ENCODE peak calls at places on chromosomes 7 and 10, in five cellular contexts. P is H9, K is neuronal stem cell, B is mesenchymal stem cell, N is H1. V is an unnamed sample.

GRCh38 chr7:159063046-159063840 is 81.4 kb downstream of the VIPR2 start:
- DNase-seq in N (no peak), K (no peak), P (no peak), B (no peak), V (no peak)

GRCh38 chr7:129066290-129067131 is 11.6 kb upstream of the TNPO3 start:
- DNase-seq in B (peak), P (peak), K (no peak), N (no peak), V (peak)

GRCh38 chr10:43402880-43403452 is 6.0 kb downstream of the HNRNPF start:
- DNase-seq in P (no peak), K (no peak), N (no peak), B (no peak), V (no peak)

GRCh38 chr7:155193716-155194115 is 104.0 kb upstream of the INSIG1 start:
- DNase-seq in B (no peak), K (no peak), N (no peak), P (no peak), V (no peak)

GRCh38 chr7:31119249-31119648 is 67.1 kb downstream of the ADCYAP1R1 start:
- DNase-seq in P (no peak), K (no peak), B (no peak), N (no peak), V (no peak)

GRCh38 chr7:5701085-5701914 is 80.2 kb downstream of the RNF216 start:
- DNase-seq in K (no peak), B (peak), N (no peak), P (no peak), V (peak)

GRCh38 chr7:85102813-85103350 is 84.0 kb downstream of the SEMA3D start:
- DNase-seq in N (no peak), K (no peak), B (no peak), P (no peak), V (no peak)

GRCh38 chr7:150323682-150324365 is 479 bp upstream of the ACTR3C start:
- DNase-seq in N (no peak), B (no peak), K (no peak), P (no peak), V (peak)

GRCh38 chr10:84296071-84296981 is 32.1 kb upstream of the CCSER2 start:
- DNase-seq in B (peak), N (no peak), K (no peak), P (peak), V (peak)

GRCh38 chr7:134789967-134790685 is 10.7 kb downstream of the CALD1 start:
- DNase-seq in N (no peak), K (no peak), P (no peak), B (peak), V (peak)

GRCh38 chr10:43926875-43927406 is 278.3 kb upstream of the ZNF32 start:
- DNase-seq in N (no peak), B (no peak), P (no peak), K (no peak), V (no peak)

GRCh38 chr10:124050021-124051015 is 43.1 kb downstream of the CHST15 start:
- DNase-seq in K (no peak), N (no peak), B (no peak), P (no peak), V (no peak)

GRCh38 chr7:143279186-143280098 is 5.3 kb upstream of the TMEM139 start:
- DNase-seq in B (peak), N (no peak), K (peak), P (no peak), V (peak)

GRCh38 chr10:69677914-69678654 is 48.0 kb downstream of the FAM241B start:
- DNase-seq in N (no peak), B (no peak), P (no peak), K (no peak), V (no peak)

GRCh38 chr10:92972066-92972870 is 88.3 kb upstream of the CYP26C1 start:
- DNase-seq in N (no peak), K (no peak), B (peak), P (no peak), V (peak)

GRCh38 chr10:17412323-17412722 is 42.1 kb downstream of the ST8SIA6 start:
- DNase-seq in B (no peak), K (no peak), N (no peak), P (peak), V (no peak)

GRCh38 chr10:126937026-126937425 is 31.8 kb downstream of the DOCK1 start:
- DNase-seq in B (no peak), P (no peak), K (no peak), N (no peak), V (no peak)

GRCh38 chr7:37831214-37831613 is 17.2 kb upstream of the NME8 start:
- DNase-seq in N (no peak), P (no peak), K (no peak), B (no peak), V (no peak)

GRCh38 chr10:11884706-11885423 is 61.7 kb downstream of the PROSER2 start:
- DNase-seq in P (no peak), N (no peak), K (no peak), B (no peak), V (peak)

GRCh38 chr7:156160811-156161210 is 348.5 kb upstream of the SHH start:
- DNase-seq in N (peak), B (no peak), K (peak), P (peak), V (no peak)

GRCh38 chr10:110918269-110918632 is 729 bp downstream of the BBIP1 start:
- DNase-seq in N (peak), B (peak), K (no peak), P (peak), V (peak)

GRCh38 chr7:27179503-27180430 is 5.3 kb downstream of the HOXA11 start:
- DNase-seq in P (peak), B (peak), N (no peak), K (no peak), V (no peak)

GRCh38 chr10:114748270-114748669 is 73.3 kb upstream of the FHIP2A start:
- DNase-seq in B (no peak), K (no peak), N (no peak), P (no peak), V (no peak)

GRCh38 chr7:24703296-24703695 is 54.0 kb downstream of the GSDME start:
- DNase-seq in P (no peak), N (no peak), B (no peak), K (no peak), V (no peak)

DNA sequence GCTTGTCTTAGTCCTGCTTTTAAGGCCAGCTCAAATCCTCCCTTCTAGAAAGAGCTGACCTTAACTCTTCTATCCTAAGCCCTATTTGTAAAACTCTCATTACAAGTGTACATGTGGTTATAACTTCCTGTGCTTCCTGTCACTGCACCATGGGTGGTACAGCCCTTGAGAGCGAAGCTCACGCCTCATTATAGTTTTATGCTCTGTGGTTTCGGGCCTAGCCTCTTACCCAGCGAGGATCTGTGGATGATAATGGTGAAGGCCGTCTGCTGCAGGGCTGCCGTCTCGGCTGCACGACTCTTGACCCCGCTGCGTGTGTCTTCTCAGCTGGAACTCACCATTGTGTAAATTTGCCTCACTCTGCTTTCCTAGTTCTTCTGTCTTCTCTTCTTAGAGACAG is 74.6 kb downstream of the CUL1 start:
- DNase-seq in P (no peak), B (peak), K (no peak), N (no peak), V (no peak)
- H3K4me2 ChIP-seq in P (no peak), B (no peak), K (no peak), N (no peak), V (no peak)

GRCh38 chr10:5561704-5562645 is 37.2 kb downstream of the CALML3 start:
- DNase-seq in P (no peak), K (no peak), B (no peak), N (no peak), V (no peak)

GRCh38 chr10:5563237-5563961 is 38.6 kb downstream of the CALML3 start:
- DNase-seq in P (no peak), K (no peak), N (no peak), B (peak), V (no peak)

GRCh38 chr10:5559642-5560141 is 34.9 kb downstream of the CALML3 start:
- DNase-seq in N (no peak), K (no peak), B (peak), P (no peak), V (no peak)

GRCh38 chr10:5560142-5560843 is 35.5 kb downstream of the CALML3 start:
- DNase-seq in P (no peak), B (no peak), N (no peak), K (no peak), V (no peak)

GRCh38 chr10:5560844-5561703 is 36.3 kb downstream of the CALML3 start:
- DNase-seq in N (no peak), K (no peak), P (no peak), B (no peak), V (no peak)
- H4K8ac ChIP-seq in N (peak), K (no peak), P (no peak), B (no peak), V (peak)

DNA sequence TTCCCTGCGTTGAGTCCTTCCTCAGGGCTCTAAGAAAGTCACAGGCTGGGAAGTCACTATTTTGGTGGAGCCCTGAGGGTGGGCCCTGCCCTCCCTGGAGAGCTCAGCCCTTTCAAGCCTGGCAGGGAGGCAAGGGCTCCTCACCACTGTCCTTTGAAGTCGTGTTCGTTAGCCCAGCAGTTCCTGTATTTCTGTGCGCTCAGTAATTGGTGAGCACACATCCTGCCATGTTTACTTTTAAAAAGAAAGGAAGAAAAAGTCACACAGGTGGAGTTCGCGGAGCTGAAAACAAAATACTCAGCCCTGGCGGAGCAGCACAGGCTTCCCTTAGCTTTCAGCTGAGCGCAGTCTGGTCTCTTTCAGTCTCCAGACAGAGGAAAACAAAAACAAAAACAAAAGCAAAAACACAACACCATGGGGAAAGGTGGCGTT is 37.1 kb downstream of the PRKCQ start:
- DNase-seq in N (no peak), P (no peak), B (no peak), K (no peak), V (no peak)
- H2BK12ac ChIP-seq in N (no peak), P (no peak), B (no peak), K (no peak), V (no peak)

DNA sequence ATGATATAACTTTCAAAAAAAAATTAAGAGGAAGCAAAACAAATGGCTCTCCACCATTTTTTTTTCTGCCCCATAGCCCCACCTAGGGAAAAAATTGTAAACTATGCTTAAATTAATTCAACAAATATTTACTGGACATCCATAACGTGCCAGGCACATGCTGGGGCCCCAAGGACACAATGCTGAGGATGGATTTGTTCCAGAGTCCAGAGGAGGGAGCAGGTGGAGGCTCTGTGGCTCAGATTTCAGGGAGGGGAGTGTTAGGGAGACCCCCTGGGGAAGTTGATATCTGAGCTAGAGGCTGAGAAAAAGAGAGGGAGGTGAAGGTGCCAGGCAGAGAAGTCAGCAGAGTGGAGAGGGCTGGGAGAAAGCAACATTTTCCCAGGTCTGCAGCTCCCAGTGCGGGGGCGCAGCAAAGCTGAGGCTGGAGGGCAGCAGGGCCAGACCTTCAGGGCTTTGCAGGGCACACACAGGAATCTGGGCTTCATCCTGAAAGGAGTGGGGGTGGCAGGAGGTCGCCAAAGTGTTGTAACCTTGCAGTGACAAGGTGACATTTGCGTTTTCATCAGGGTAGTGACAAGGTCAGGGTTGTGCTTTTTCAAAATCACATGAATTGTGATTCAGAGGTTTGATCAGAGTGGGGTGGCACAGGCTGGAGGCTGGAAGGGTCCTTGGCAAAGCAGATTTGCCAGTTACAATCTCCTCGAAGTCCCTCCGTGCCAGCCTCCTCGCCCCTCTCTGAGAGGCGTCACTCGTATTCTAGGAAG is 261.6 kb downstream of the WDR11 start:
- DNase-seq in B (no peak), P (peak), N (no peak), K (no peak), V (no peak)
- H3K4me2 ChIP-seq in B (no peak), P (no peak), N (peak), K (no peak), V (no peak)

DNA sequence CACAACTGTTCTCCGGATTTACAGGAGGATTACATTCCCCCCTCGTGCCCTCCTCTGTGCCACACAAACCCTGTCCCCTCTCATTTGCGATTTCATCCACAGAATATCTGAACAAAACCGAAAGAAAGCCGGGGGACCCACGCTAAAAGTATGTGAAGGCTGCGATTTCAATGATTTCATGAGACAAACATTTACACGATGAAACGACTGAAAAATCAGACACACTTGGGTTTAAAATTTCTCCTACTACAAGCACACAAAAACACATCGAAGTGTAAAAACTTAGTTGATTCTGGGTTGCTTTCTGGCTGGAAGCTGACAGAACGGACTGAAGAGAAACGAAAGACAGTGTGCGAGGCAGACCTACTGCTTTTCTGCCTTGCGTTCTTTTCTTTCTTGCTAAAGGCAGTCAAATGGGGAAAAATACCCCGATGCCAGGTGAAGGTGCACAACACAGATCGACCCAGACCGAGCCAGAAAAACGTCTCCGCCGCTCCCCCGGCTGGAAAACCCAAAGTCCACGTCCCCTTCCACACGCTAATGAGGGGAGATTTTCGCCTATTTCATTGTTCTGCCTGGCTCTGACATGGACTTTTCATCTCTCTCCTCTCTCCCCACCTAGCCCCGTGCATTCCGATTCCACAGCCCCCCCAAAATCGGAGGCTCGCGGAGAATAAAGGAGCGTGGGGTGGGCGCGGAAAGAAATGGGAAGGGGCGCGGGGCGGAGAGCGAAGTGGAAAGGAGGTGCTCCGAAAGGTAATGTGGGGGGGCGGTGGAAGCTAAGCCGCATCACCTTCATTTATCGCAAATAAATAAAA is 1.1 kb downstream of the HIPK2 start:
- DNase-seq in N (no peak), K (peak), B (peak), P (no peak), V (peak)
- H4K8ac ChIP-seq in N (peak), K (no peak), B (peak), P (no peak), V (no peak)

DNA sequence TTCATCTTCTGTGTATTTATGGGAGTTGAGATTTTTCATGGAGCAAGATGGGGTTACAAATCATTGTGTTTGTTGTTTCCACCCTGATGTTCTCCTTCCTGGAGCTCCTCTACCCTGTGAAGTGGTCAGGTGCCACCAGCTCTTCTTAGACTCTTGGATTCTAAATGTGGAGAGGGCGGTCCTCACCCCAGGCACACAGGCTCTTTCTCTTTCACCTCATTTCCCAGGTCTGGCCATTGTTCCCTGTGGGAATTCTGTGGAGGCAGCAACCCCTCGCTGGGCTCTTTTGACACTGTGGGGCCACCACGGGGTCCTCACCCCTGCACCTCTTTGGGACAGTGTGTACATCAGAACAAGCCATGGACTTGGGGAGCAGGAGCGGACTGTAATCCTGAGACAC is 95.9 kb downstream of the TRRAP start:
- DNase-seq in P (no peak), B (no peak), K (no peak), N (no peak), V (no peak)
- H2BK12ac ChIP-seq in P (no peak), B (no peak), K (no peak), N (no peak), V (no peak)

DNA sequence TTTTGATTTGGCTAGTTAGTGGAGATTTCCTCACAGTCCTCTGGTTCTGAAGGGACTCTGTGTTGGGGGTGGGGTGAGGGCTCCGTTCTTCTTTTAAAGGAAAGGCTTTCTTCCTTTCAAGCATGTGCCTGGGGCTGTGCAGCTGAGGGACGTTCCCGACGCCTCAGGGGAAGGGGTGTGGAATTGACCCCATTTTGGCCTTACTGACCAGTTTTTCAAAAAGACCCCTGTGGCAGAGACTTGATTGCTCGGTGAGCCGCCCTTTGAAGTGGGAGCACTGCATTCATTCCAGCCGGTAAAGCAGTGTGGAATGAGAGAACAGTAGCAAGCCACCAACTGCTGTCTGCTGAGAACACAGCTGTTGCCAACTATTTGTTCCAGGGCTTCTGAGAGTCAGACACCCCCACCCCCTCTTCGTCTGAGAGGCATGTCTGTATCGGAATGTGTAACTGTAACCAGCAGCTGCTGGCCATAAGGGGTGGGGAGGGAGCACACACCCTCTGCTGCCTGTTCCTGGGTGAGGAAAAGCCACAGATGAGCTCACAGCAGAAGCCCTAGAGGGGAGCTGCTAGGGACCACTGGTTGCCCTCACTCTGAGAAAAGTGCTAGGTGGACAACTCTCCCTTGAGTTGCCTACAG is 33.1 kb downstream of the WBP1L start:
- DNase-seq in B (peak), P (peak), K (peak), N (peak), V (peak)
- H3K4me2 ChIP-seq in B (peak), P (peak), K (peak), N (peak), V (peak)

GRCh38 chr10:71863203-71863602 is 12.2 kb upstream of the PSAP start:
- DNase-seq in N (no peak), K (no peak), P (no peak), B (peak), V (peak)

GRCh38 chr10:71857934-71858890 is 7.2 kb upstream of the PSAP start:
- DNase-seq in B (no peak), N (no peak), K (no peak), P (no peak), V (no peak)

GRCh38 chr10:71864861-71865473 is 13.9 kb upstream of the PSAP start:
- DNase-seq in K (no peak), P (no peak), N (no peak), B (peak), V (no peak)

GRCh38 chr10:71856619-71857018 is 5.6 kb upstream of the PSAP start:
- DNase-seq in N (no peak), K (no peak), B (no peak), P (no peak), V (no peak)

DNA sequence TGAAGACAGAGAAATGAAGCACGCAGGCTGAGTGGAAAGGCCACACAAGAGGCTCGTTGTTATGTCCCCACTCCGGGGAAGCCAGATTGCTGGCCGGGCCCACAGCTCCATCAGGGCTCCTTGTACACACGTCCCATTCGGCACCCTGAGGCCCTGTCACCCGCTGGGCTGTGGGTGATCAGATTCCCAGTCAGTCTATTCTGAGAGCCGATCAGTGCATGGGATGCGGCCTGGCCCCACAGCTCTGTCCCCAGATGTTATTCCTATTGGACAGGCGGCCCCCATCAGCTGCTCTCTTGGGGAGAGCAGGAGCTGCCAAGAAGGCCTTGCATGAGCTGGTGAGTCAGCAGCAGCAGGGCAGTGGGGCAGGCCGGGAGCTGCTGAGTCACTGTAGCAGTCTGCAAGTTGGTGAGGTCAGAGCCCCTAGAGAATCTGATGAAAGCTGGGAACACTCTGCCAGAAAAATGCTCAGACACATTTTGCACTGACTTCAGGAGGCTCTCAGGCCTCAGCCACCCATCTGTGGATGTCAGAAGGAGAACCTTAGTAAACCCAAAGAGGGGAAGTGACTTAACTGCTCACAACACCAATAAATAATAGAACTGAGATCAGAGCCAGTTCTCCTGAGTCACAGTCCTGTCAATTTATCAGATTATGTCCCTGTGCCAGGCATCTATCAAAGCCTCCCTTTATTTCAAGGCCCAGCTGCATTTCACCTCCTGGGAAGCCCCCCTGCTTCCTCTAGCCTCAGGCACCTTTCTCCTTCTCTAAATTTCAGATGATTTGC is 9.4 kb upstream of the PSAP start:
- DNase-seq in N (peak), B (peak), K (no peak), P (peak), V (peak)
- H4K8ac ChIP-seq in N (no peak), B (peak), K (no peak), P (no peak), V (peak)